ENCODE peak calls at places on chromosomes 6 and 20, in ten cellular contexts. N is heart left ventricle, L is choroid plexus epithelial cell, A is aorta, S is gastrocnemius medialis, T is pancreas, V is bronchial epithelial cell, G is brain microvascular endothelial cell, H is right lobe of liver, O is hepatocyte. F is an unnamed sample.

GRCh38 chr6:5782783-5783567 is 223.8 kb downstream of the NRN1 start:
- DNase-seq in N (peak), V (no peak), L (peak), A (peak), H (no peak), T (peak), O (no peak), G (no peak), S (peak), F (no peak)

GRCh38 chr6:125810435-125810834 is 19.7 kb downstream of the NCOA7 start:
- DNase-seq in N (no peak), T (no peak), V (no peak), O (no peak), G (no peak), L (no peak), A (no peak), S (no peak), H (no peak), F (no peak)

GRCh38 chr6:151566557-151566956 is 72.7 kb downstream of the CCDC170 start:
- DNase-seq in G (no peak), S (no peak), V (peak), H (no peak), L (no peak), O (no peak), T (no peak), N (no peak), A (no peak), F (no peak)

GRCh38 chr6:67102743-67103142 is 1395.7 kb upstream of the EYS start:
- DNase-seq in A (no peak), T (no peak), H (no peak), O (no peak), S (no peak), G (no peak), N (no peak), L (no peak), V (peak), F (no peak)

GRCh38 chr6:158645064-158646022 is 800 bp upstream of the DYNLT1 start:
- DNase-seq in G (no peak), S (no peak), V (no peak), T (no peak), H (no peak), L (no peak), N (no peak), A (peak), O (no peak), F (no peak)

GRCh38 chr20:26163890-26164289 is 467.2 kb upstream of the ZNF337 start:
- DNase-seq in L (peak), S (no peak), A (no peak), G (peak), T (no peak), H (no peak), N (no peak), O (peak), V (peak), F (no peak)

GRCh38 chr6:42556462-42556861 is 7.4 kb upstream of the UBR2 start:
- DNase-seq in G (no peak), T (no peak), L (no peak), O (peak), H (no peak), V (no peak), A (no peak), S (no peak), N (no peak), F (no peak)

GRCh38 chr6:156777577-156777865 is 343 bp downstream of the ARID1B start:
- DNase-seq in L (no peak), O (no peak), S (no peak), H (peak), V (no peak), N (no peak), G (no peak), A (no peak), T (no peak), F (no peak)

GRCh38 chr20:50346372-50347347 is 156.0 kb downstream of the CEBPB start:
- DNase-seq in H (peak), L (peak), T (peak), O (peak), V (peak), S (peak), A (peak), G (peak), N (peak), F (peak)

GRCh38 chr6:37347177-37348145 is 6.3 kb upstream of the RNF8 start:
- DNase-seq in L (peak), G (no peak), S (no peak), V (no peak), N (no peak), O (no peak), T (no peak), H (no peak), A (no peak), F (no peak)

GRCh38 chr6:167645383-167645782 is 181.3 kb upstream of the AFDN start:
- DNase-seq in G (no peak), S (no peak), H (no peak), A (no peak), V (no peak), O (no peak), T (no peak), L (no peak), N (no peak), F (no peak)

GRCh38 chr20:40467703-40468411 is 221.2 kb downstream of the MAFB start:
- DNase-seq in S (no peak), G (no peak), V (no peak), N (no peak), T (no peak), H (no peak), L (no peak), O (no peak), A (no peak), F (no peak)
- H3K4me3 ChIP-seq in S (no peak), G (no peak), V (no peak), N (no peak), T (no peak), H (no peak), L (no peak), O (no peak), A (no peak), F (no peak)

DNA sequence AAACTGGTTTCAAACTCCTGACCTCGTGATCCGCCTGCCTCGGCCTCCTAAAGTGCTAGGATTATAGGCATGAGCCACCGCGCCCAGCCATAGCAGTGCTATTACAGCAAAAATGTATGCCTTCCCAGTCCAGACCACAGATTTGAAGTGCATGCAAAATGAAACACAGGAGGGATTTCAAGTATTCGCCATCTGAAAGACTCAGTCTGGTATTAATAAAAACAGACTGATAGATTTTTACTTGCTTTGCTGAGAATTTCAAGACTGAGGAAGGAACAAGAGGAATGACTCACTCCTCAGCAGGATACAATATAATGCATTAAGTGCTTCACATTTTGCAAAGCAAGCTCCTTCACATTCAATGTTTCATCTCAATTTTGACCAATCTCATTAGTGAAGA is 134.9 kb downstream of the TMEM200A start:
- DNase-seq in A (no peak), S (no peak), V (no peak), G (peak), T (no peak), H (no peak), L (peak), N (no peak), O (no peak), F (no peak)
- H3K4me3 ChIP-seq in A (no peak), S (no peak), V (no peak), G (no peak), T (no peak), H (no peak), L (no peak), N (no peak), O (no peak), F (no peak)

GRCh38 chr6:28747631-28748157 is 176.1 kb downstream of the TRIM27 start:
- DNase-seq in S (no peak), L (peak), A (no peak), O (peak), G (peak), H (no peak), N (no peak), T (no peak), V (peak), F (no peak)
- H3K4me3 ChIP-seq in S (no peak), L (peak), A (no peak), O (no peak), G (peak), H (no peak), N (no peak), T (no peak), V (peak), F (no peak)

GRCh38 chr6:109121411-109121810 is 26.1 kb downstream of the CEP57L1 start:
- DNase-seq in V (no peak), H (no peak), G (no peak), O (no peak), A (no peak), S (no peak), L (peak), N (no peak), T (no peak), F (no peak)
- H3K4me3 ChIP-seq in V (no peak), H (no peak), G (no peak), O (no peak), A (no peak), S (no peak), L (no peak), N (no peak), T (no peak), F (no peak)

GRCh38 chr6:105459049-105459448 is 56.2 kb upstream of the PREP start:
- DNase-seq in N (no peak), V (peak), O (no peak), A (no peak), G (peak), T (no peak), L (no peak), S (no peak), H (no peak), F (no peak)
- H3K4me3 ChIP-seq in N (peak), V (no peak), O (no peak), A (no peak), G (no peak), T (no peak), L (no peak), S (no peak), H (no peak), F (no peak)

DNA sequence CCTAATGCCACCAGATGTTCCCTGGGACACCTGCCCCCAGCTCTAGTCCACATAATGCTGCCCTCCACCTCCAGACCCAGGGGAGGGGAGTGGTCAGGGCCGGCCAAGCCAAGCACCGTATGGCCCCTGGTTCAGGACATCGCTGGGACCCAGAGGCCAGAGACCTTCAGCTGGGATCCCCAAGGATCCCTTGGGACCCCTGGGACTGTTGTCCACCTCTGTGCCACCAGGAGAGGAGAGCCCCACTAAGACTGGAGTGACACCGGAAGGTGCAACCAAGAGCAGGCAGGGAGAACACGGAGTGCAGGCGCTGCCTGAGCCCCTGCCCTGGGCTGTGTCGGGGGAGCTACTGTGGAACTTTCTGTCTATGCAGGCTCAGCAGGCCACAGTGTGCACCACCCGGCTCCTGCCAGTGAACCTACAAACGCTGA is 43.6 kb downstream of the CTCFL start:
- DNase-seq in V (no peak), A (no peak), S (no peak), O (no peak), G (no peak), T (no peak), H (no peak), N (no peak), L (no peak), F (no peak)
- H3K4me3 ChIP-seq in V (no peak), A (no peak), S (no peak), O (no peak), G (no peak), T (no peak), H (no peak), N (no peak), L (no peak), F (no peak)

GRCh38 chr6:75201901-75202672 is 3.8 kb downstream of the COL12A1 start:
- DNase-seq in G (peak), A (peak), O (peak), T (no peak), H (no peak), N (peak), L (peak), V (no peak), S (peak), F (no peak)

GRCh38 chr6:75199856-75200255 is 6.0 kb downstream of the COL12A1 start:
- DNase-seq in O (no peak), N (no peak), G (no peak), V (no peak), T (no peak), H (no peak), S (no peak), L (no peak), A (no peak), F (no peak)

GRCh38 chr6:75202676-75203131 is 3.1 kb downstream of the COL12A1 start:
- DNase-seq in O (no peak), S (no peak), N (no peak), T (no peak), A (no peak), L (no peak), G (no peak), V (no peak), H (no peak), F (no peak)

GRCh38 chr6:75203721-75204120 is 2.1 kb downstream of the COL12A1 start:
- DNase-seq in T (no peak), N (no peak), V (no peak), O (no peak), A (no peak), S (no peak), G (no peak), L (peak), H (no peak), F (no peak)

DNA sequence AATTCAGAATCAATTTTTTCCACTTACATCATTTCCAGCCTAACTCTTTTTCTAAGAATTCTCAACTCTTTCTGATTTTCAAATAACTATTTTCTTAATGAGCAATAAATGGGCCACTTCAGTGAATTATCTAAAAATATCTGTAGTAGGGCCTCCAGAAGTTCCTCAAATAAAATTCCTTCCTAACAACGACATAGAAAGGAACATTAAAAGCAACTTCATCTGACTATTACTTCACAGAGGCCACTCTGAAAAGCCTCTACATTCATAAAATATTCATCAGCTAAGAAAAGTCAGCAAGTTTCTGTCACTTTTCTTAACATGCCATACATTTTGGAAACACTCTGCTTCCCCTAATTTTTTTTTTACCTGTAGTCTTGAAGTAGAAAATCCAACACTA is 4.8 kb downstream of the COL12A1 start:
- DNase-seq in V (no peak), S (no peak), A (no peak), T (no peak), H (no peak), O (no peak), N (no peak), L (no peak), G (no peak), F (no peak)
- H3K4me3 ChIP-seq in V (no peak), S (no peak), A (no peak), T (no peak), H (no peak), O (no peak), N (no peak), L (no peak), G (no peak), F (no peak)

GRCh38 chr20:63472159-63472811 is at the start of gene KCNQ2:
- DNase-seq in A (no peak), H (no peak), G (no peak), L (no peak), S (no peak), O (no peak), T (no peak), N (no peak), V (no peak), F (no peak)
- H3K4me3 ChIP-seq in A (no peak), H (no peak), G (no peak), L (no peak), S (no peak), O (no peak), T (peak), N (peak), V (no peak), F (no peak)

GRCh38 chr20:53599378-53599777 is 5.7 kb upstream of the ZNF217 start:
- DNase-seq in O (no peak), G (no peak), N (no peak), S (no peak), V (no peak), A (no peak), T (no peak), H (no peak), L (no peak), F (no peak)

GRCh38 chr20:53597521-53598120 is 4.0 kb upstream of the ZNF217 start:
- DNase-seq in S (no peak), H (no peak), A (no peak), N (no peak), T (no peak), L (no peak), G (no peak), O (peak), V (no peak), F (no peak)

GRCh38 chr20:53597085-53597482 is 3.4 kb upstream of the ZNF217 start:
- DNase-seq in H (no peak), T (no peak), V (peak), A (no peak), S (no peak), O (peak), N (no peak), G (no peak), L (peak), F (no peak)

GRCh38 chr20:53599039-53599362 is 5.4 kb upstream of the ZNF217 start:
- DNase-seq in N (no peak), L (no peak), G (no peak), T (no peak), V (no peak), S (no peak), A (no peak), H (no peak), O (no peak), F (no peak)

GRCh38 chr20:53598140-53599038 is 4.8 kb upstream of the ZNF217 start:
- DNase-seq in N (no peak), T (no peak), L (no peak), H (no peak), V (peak), S (no peak), O (no peak), A (no peak), G (no peak), F (no peak)
- H3K4me3 ChIP-seq in N (no peak), T (no peak), L (no peak), H (no peak), V (no peak), S (no peak), O (no peak), A (no peak), G (no peak), F (no peak)

F was measured in adrenal gland.